ENCODE peak calls at places on chromosomes 7 and 10, in eight cellular contexts. W, N, X, H, B, M, L and D are unnamed samples. For H3K4me1, the result is how much of the 10 kb centered on the place peaks cover.

GRCh38 chr7:42117201-42117600 is 119.8 kb downstream of the GLI3 start:
- DNase-seq in H (no peak), N (no peak), L (no peak), W (no peak), X (no peak), M (no peak), B (no peak), D (no peak)

GRCh38 chr7:79624336-79624735 is 170.9 kb upstream of the MAGI2 start:
- DNase-seq in X (no peak), L (no peak), H (no peak), M (no peak), W (no peak), N (no peak), B (no peak), D (no peak)

GRCh38 chr7:8931906-8932646 is 498.7 kb downstream of the NXPH1 start:
- DNase-seq in L (no peak), N (no peak), B (no peak), H (no peak), M (peak), W (no peak), X (no peak), D (no peak)

GRCh38 chr10:34813626-34814227 is 1.4 kb downstream of the PARD3 start:
- DNase-seq in L (no peak), M (peak), H (no peak), N (no peak), B (peak), W (peak), X (no peak), D (no peak)

GRCh38 chr10:24925799-24926198 is 26.6 kb downstream of the PRTFDC1 start:
- DNase-seq in W (no peak), H (no peak), B (no peak), L (no peak), M (no peak), X (no peak), N (no peak), D (no peak)

GRCh38 chr10:114604357-114605129 is 53.5 kb downstream of the ABLIM1 start:
- DNase-seq in X (no peak), L (no peak), B (no peak), W (no peak), H (no peak), N (no peak), M (peak), D (no peak)

GRCh38 chr10:11237571-11237970 is 219.9 kb downstream of the CELF2 start:
- DNase-seq in H (no peak), W (no peak), L (no peak), N (no peak), X (no peak), B (no peak), M (no peak), D (no peak)

GRCh38 chr7:125934965-125935364 is 1005.3 kb upstream of the POT1 start:
- DNase-seq in M (no peak), X (no peak), N (no peak), B (no peak), L (no peak), W (no peak), H (no peak), D (no peak)

GRCh38 chr7:78770422-78771410 is 682.8 kb downstream of the MAGI2 start:
- DNase-seq in X (peak), H (no peak), W (no peak), M (no peak), B (no peak), N (no peak), L (no peak), D (no peak)

GRCh38 chr10:90350122-90350521 is 507.7 kb downstream of the HTR7 start:
- DNase-seq in X (no peak), M (no peak), L (no peak), W (no peak), H (no peak), N (no peak), B (no peak), D (no peak)

GRCh38 chr10:132866601-132867381 is 75.6 kb downstream of the CFAP46 start:
- DNase-seq in H (no peak), B (no peak), W (no peak), M (no peak), L (no peak), X (no peak), N (peak), D (peak)

GRCh38 chr10:70232155-70232858 is 922 bp downstream of the PPA1 start:
- DNase-seq in X (peak), H (peak), L (peak), W (peak), M (peak), B (peak), N (peak), D (peak)

GRCh38 chr10:24721254-24722106 is 2.2 kb downstream of the ARHGAP21 start:
- DNase-seq in M (peak), N (peak), W (no peak), B (peak), L (no peak), X (peak), H (no peak), D (peak)

GRCh38 chr10:100760726-100761125 is 15.3 kb downstream of the PAX2 start:
- DNase-seq in L (no peak), X (no peak), N (no peak), M (no peak), W (no peak), B (no peak), H (no peak), D (no peak)

GRCh38 chr7:92639213-92639896 is 49.2 kb upstream of the FAM133B start:
- DNase-seq in M (no peak), H (no peak), W (no peak), X (no peak), N (no peak), B (no peak), L (no peak), D (no peak)

GRCh38 chr7:137983308-137984008 is 18.4 kb downstream of the CREB3L2 start:
- DNase-seq in N (no peak), M (no peak), X (no peak), B (peak), L (no peak), H (no peak), W (no peak), D (no peak)

GRCh38 chr10:100364735-100365391 is 17.8 kb downstream of the SCD start:
- DNase-seq in W (no peak), B (peak), L (no peak), N (peak), H (no peak), X (peak), M (peak), D (peak)

GRCh38 chr10:103069453-103070331 is 123.4 kb downstream of the NT5C2 start:
- DNase-seq in L (peak), M (peak), N (peak), X (peak), H (peak), W (peak), B (peak), D (no peak)

GRCh38 chr10:27893320-27894014 is 105.4 kb downstream of the ODAD2 start:
- DNase-seq in X (no peak), B (no peak), M (no peak), W (no peak), L (no peak), H (no peak), N (no peak), D (no peak)

GRCh38 chr10:32746869-32747268 is 211.2 kb downstream of the ITGB1 start:
- DNase-seq in H (no peak), L (no peak), B (no peak), N (no peak), W (no peak), M (no peak), X (no peak), D (peak)

GRCh38 chr7:36985866-36986402 is 261.6 kb upstream of the AOAH start:
- DNase-seq in L (no peak), B (no peak), W (no peak), M (no peak), N (no peak), H (no peak), X (no peak), D (no peak)

GRCh38 chr10:26334932-26335573 is 103.1 kb upstream of the APBB1IP start:
- DNase-seq in H (peak), B (peak), N (peak), L (peak), W (peak), X (peak), M (peak), D (no peak)
- H3K4me3 ChIP-seq in H (peak), B (no peak), N (peak), L (peak), W (no peak), X (peak), M (no peak), D (peak)

GRCh38 chr7:27185708-27186449 is 847 bp upstream of the HOXA11 start:
- DNase-seq in H (no peak), N (no peak), X (no peak), L (no peak), B (peak), W (peak), M (no peak), D (peak)

GRCh38 chr7:27183682-27184341 is 1.2 kb downstream of the HOXA11 start:
- DNase-seq in W (peak), M (no peak), H (no peak), N (no peak), L (no peak), X (no peak), B (no peak), D (peak)

GRCh38 chr7:27186450-27187157 is 1.6 kb upstream of the HOXA11 start:
- DNase-seq in B (no peak), N (no peak), L (no peak), H (no peak), X (no peak), M (no peak), W (no peak), D (peak)

GRCh38 chr7:27184342-27185012 is 555 bp downstream of the HOXA11 start:
- DNase-seq in W (peak), L (no peak), N (no peak), B (peak), H (no peak), M (peak), X (peak), D (peak)

GRCh38 chr7:27185013-27185707 is at the start of gene HOXA11:
- DNase-seq in H (no peak), M (no peak), B (peak), W (peak), N (no peak), L (no peak), X (no peak), D (peak)
- H3K4me1 ChIP-seq in H (half or more), M (under half), B (under half), W (half or more), N (half or more), L (under half), X (half or more), D (under half)

DNA sequence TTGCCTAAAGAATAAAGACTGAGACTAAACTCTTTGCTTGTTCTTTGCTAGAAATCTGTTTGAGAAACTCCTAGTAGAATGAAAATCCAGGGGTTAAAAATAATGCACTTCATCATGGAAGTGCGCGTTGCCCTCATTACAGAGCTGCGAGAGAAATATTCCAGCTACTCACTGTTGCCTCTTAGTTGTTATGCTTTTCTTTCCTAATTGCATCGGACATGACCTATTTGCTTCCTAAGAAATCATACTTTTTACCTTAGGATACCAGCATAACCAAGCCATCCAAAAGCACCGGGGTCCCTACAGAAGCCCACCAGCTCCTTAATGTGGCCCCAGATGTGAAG is 643 bp downstream of the THSD7A start:
- DNase-seq in B (no peak), M (no peak), H (no peak), L (no peak), N (no peak), X (peak), W (no peak), D (no peak)
- H3K4me3 ChIP-seq in B (peak), M (peak), H (no peak), L (no peak), N (peak), X (peak), W (peak), D (peak)

GRCh38 chr10:95504187-95504800 is 56.9 kb downstream of the SORBS1 start:
- DNase-seq in W (no peak), M (no peak), N (no peak), H (no peak), X (no peak), B (no peak), L (no peak), D (no peak)

GRCh38 chr10:95503526-95503925 is 57.6 kb downstream of the SORBS1 start:
- DNase-seq in M (no peak), B (no peak), X (no peak), L (no peak), N (no peak), W (no peak), H (no peak), D (no peak)

GRCh38 chr10:95506056-95506737 is 55.0 kb downstream of the SORBS1 start:
- DNase-seq in L (no peak), X (no peak), M (no peak), N (no peak), H (no peak), B (no peak), W (no peak), D (no peak)

GRCh38 chr10:95505084-95505610 is 56.0 kb downstream of the SORBS1 start:
- DNase-seq in X (no peak), B (no peak), W (no peak), M (no peak), L (no peak), H (no peak), N (no peak), D (no peak)

DNA sequence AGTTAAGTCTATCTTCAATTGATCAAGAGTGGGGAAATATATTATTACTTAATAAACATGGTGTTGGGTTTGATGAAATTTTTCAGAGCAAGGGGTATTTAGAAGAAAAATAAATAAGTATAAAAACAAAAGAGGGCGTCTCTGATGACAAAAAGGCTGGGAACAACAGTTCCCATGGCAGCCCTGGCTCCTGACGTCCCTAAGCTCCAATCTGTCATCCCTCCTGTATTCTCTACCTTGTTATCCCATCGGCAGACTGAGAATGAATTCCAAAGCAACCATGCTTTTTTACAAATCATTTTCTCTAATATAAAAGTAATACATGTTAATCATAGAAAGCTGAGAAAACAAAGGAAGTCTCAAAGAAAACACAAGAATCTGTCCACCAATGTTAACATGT is 55.5 kb downstream of the SORBS1 start:
- DNase-seq in L (no peak), B (no peak), M (no peak), N (no peak), X (no peak), W (no peak), H (no peak), D (no peak)
- H3K4me1 ChIP-seq in L (under half), B (under half), M (under half), N (half or more), X (under half), W (under half), H (under half), D (under half)